ENCODE peak calls at places on chromosomes 6 and 20, in nine cellular contexts. P, T, B, V, D, M, H, C and I are unnamed samples.
A peak's percentile ranks its signal among the peaks of the same experiment; 100 is the strongest.

GRCh38 chr20:15362849-15363248 is 1025.4 kb upstream of the FLRT3 start:
- DNase-seq in P (no peak), T (no peak), B (no peak), V (no peak), D (no peak), M (no peak), H (no peak), C (no peak), I (no peak)

GRCh38 chr6:106892186-106892585 is 82.3 kb downstream of the CD24 start:
- DNase-seq in P (no peak), T (no peak), B (no peak), V (no peak), D (no peak), M (no peak), H (no peak), C (no peak), I (no peak)

GRCh38 chr20:23131766-23132165 is 45.6 kb upstream of the CD93 start:
- DNase-seq in P (no peak), T (no peak), B (no peak), V (no peak), D (no peak), M (no peak), H (no peak), C (no peak), I (no peak)

GRCh38 chr20:13525225-13525940 is 113.3 kb downstream of the TASP1 start:
- DNase-seq in P (no peak), T (no peak), B (peak; percentile 40), V (peak; percentile 87), D (no peak), M (peak; percentile 49), H (peak; percentile 61), C (no peak), I (no peak)

GRCh38 chr20:50339196-50339901 is 148.7 kb downstream of the CEBPB start:
- DNase-seq in P (no peak), T (no peak), B (no peak), V (no peak), D (no peak), M (no peak), H (no peak), C (no peak), I (no peak)

GRCh38 chr20:57107208-57107607 is 159.2 kb downstream of the BMP7 start:
- DNase-seq in P (no peak), T (no peak), B (no peak), V (no peak), D (no peak), M (no peak), H (no peak), C (no peak), I (no peak)

GRCh38 chr6:74715362-74716068 is 490.3 kb downstream of the COL12A1 start:
- DNase-seq in P (peak; percentile 6), T (no peak), B (no peak), V (no peak), D (no peak), M (no peak), H (no peak), C (no peak), I (no peak)

GRCh38 chr6:144094731-144095133 is 641 bp downstream of the SF3B5 start:
- DNase-seq in P (peak; percentile 30), T (no peak), B (no peak), V (no peak), D (peak; percentile 5), M (no peak), H (no peak), C (no peak), I (no peak)

GRCh38 chr6:118813795-118814194 is 80.2 kb upstream of the ASF1A start:
- DNase-seq in P (peak; percentile 32), T (no peak), B (no peak), V (no peak), D (no peak), M (no peak), H (no peak), C (no peak), I (no peak)

GRCh38 chr6:166638566-166638965 is 11.5 kb upstream of the RPS6KA2 start:
- DNase-seq in P (no peak), T (no peak), B (no peak), V (no peak), D (no peak), M (no peak), H (no peak), C (no peak), I (no peak)

GRCh38 chr6:157066781-157067491 is 256.4 kb downstream of the TMEM242 start:
- DNase-seq in P (peak; percentile 69), T (no peak), B (no peak), V (no peak), D (no peak), M (no peak), H (peak; percentile 6), C (no peak), I (no peak)